ENCODE peak calls at places on chromosomes 2 and 18, in four cellular contexts. K, D, N and Z are unnamed samples. For H3K9me2, the result is how much of the 10 kb centered on the place peaks cover.

GRCh38 chr2:201546576-201546975 is 95.0 kb downstream of the STRADB start:
- DNase-seq in N (no peak), D (no peak), K (no peak), Z (peak)

GRCh38 chr2:224268441-224268840 is 133.5 kb downstream of the FAM124B start:
- DNase-seq in K (no peak), D (peak), N (no peak), Z (peak)

GRCh38 chr2:120729410-120730052 is 6.1 kb upstream of the GLI2 start:
- DNase-seq in K (no peak), N (peak), D (peak), Z (peak)

GRCh38 chr2:128196026-128196822 is 105.2 kb downstream of the UGGT1 start:
- DNase-seq in N (no peak), D (no peak), K (no peak), Z (no peak)

GRCh38 chr2:33340265-33340664 is 136.2 kb upstream of the RASGRP3 start:
- DNase-seq in N (no peak), D (no peak), K (no peak), Z (peak)

GRCh38 chr2:216535454-216535995 is 36.9 kb downstream of the RPL37A start:
- DNase-seq in K (no peak), N (no peak), D (peak), Z (peak)

GRCh38 chr2:79935771-79936657 is 368.5 kb downstream of the LRRTM1 start:
- DNase-seq in N (no peak), K (peak), D (peak), Z (peak)

GRCh38 chr2:24435391-24436316 is 55.4 kb upstream of the NCOA1 start:
- DNase-seq in N (no peak), K (peak), D (no peak), Z (peak)

GRCh38 chr2:95060446-95061118 is 35.1 kb downstream of the MAL start:
- DNase-seq in K (no peak), D (no peak), N (no peak), Z (no peak)

GRCh38 chr18:77006305-77007175 is 126.0 kb downstream of the MBP start:
- DNase-seq in N (no peak), K (no peak), D (no peak), Z (no peak)

GRCh38 chr2:147607379-147607778 is 237.4 kb upstream of the ACVR2A start:
- DNase-seq in N (no peak), D (no peak), K (no peak), Z (no peak)

GRCh38 chr18:21741511-21742322 is 1.1 kb downstream of the MIB1 start:
- DNase-seq in D (no peak), K (peak), N (no peak), Z (peak)

GRCh38 chr2:188629890-188630483 is 338.3 kb downstream of the GULP1 start:
- DNase-seq in K (no peak), N (no peak), D (no peak), Z (peak)

GRCh38 chr2:12675352-12675795 is 41.4 kb upstream of the TRIB2 start:
- DNase-seq in K (no peak), D (peak), N (no peak), Z (peak)

DNA sequence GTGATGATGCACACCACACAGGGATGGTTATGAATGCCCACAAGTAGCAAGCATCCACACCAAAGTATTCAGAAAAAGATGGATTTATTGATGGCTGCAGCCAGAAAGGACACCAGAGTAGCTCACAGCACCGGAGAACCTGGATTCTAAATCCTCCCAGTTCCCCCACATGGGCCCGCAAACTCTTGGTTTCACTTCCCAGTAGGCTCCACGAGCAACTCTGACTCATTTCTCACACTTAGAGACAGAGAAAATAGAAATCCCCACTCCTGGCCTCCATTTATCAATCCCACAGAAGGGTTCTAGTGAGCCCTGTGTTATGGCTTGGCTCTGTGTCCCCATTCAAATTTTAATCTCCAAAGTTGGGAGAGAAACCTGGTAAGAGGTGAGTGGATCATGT is 426.7 kb upstream of the MYT1L start:
- DNase-seq in K (no peak), N (no peak), D (no peak), Z (no peak)
- H3K4me2 ChIP-seq in K (no peak), N (no peak), D (no peak), Z (no peak)

DNA sequence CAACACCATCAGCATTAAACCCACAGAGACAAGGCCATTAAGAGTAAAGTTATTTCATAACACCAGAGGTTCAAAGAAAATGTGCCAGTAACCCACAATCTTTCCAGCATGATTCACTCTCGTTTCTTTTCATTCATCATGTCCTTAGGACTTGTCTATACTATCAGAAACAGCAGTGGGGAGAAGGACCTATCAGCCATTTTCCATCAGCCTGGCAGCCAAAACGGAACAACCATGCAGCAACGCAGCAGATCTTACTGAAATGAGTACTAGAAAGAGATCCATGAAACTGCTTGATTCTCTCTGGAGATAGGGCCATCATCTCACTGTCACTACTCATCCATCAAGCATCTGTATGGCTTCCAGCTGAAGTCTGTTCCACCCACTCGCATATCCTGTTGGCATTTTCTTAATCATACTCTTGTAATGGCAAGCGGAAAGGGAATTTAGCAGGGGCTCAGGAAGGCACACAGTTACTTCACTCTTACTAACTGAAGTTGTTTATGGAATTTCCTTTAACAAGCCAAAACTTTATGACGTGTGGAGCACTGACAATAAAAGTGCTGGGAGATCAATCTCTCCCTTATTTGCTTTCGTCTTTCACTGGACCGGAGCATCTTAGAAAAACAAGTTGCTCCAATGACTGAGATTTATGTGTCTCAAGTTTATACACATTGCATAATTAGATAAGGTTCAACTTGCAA is 69.7 kb downstream of the EPHA4 start:
- DNase-seq in D (no peak), K (no peak), N (no peak), Z (peak)
- H3K4me3 ChIP-seq in D (no peak), K (no peak), N (no peak), Z (peak)

GRCh38 chr2:233063976-233064411 is 3.9 kb downstream of the INPP5D start:
- DNase-seq in N (no peak), K (no peak), D (no peak), Z (no peak)
- H3K9me2 ChIP-seq in N (under half), K (under half), D (under half), Z (under half)

GRCh38 chr2:8107979-8108378 is 573.9 kb upstream of the ID2 start:
- DNase-seq in K (no peak), N (no peak), D (no peak), Z (no peak)
- H3K4me2 ChIP-seq in K (no peak), N (no peak), D (no peak), Z (no peak)

DNA sequence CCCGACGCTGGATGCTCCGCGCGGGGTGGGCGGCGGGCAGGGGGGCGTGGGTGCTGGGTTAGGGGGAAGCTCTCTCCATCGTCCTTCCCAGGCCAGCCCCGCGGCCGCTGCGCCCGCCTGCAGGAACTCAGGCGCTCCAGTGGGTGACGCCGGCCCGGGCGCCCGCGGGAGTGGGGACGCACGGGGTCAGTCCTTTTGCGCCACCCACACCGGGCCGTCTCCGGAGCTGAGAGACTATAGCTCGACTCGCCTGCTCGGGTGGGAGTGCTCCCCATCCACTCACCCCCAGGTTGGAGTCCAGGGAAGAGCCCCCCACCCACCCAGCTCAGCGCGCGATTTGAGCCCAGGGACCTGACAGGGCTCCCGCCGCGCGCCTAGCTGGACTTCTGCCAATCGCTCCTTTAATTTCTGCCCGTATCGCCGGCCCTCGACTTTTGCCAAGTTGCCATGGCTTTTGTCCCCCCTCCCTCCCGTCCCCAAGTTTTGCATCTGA is 205.6 kb upstream of the SMAD2 start:
- DNase-seq in D (no peak), N (no peak), K (peak), Z (no peak)
- H3K4me3 ChIP-seq in D (no peak), N (peak), K (peak), Z (peak)

DNA sequence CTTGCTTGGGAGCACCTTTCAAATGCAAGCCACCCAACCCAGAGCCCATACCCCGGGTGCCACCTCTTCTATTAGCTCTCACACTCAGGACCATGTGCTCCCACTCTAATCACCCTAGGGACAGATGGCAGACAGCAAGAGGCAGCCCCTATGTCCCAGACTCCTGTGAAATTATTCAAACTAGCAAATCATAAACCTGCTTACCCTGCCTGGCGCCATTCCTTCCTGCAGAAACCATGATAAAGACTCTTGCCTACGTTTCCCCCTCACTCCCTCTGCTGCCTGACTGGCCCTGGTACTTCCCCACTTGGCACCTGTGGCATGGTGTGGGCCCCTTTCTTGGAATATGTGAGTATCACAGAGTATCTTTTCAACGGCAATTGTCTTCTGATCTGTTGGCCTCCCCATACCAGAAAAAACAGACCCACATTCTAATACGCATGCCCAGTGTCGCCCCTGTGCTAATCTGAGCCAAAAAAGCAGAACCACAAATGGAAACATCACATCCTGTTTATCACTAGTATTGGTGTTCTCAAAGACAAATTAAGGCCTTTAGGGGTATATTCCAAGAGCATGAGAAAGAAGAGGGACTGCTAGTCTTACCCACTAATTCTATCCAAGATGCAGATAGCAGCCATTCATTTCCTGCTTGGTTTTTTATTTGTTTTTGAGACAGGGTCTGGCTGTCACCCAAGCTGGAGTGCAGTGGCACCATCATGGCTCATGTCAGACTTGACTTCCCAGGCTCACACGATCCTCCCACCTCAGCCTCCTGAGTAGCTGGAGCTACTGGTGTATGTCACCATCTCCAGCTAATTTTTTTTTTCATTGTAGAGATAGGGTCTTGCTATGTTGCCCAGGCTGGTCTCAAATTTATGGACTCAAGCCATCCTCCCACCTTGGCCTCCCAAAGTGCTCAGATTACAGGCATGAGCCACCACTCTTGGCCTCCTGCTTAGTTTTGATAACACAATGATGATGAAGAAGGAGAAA is 44.1 kb upstream of the TTC39C start:
- DNase-seq in N (no peak), D (no peak), K (no peak), Z (no peak)
- H3K9me2 ChIP-seq in N (under half), D (under half), K (under half), Z (under half)

GRCh38 chr18:10432781-10433180 is 21.7 kb upstream of the APCDD1 start:
- DNase-seq in N (no peak), D (peak), K (no peak), Z (no peak)
- H3K4me2 ChIP-seq in N (no peak), D (no peak), K (no peak), Z (no peak)